ENCODE peak calls at places on chromosomes 16 and 17, in ten cellular contexts. One of them, this sample, is unnamed.

GRCh38 chr17:81412490-81413093 is 17.3 kb downstream of the BAHCC1 start:
- DNase-seq in heart left ventricle: peak; percentile 59
- DNase-seq in esophagus muscularis mucosa: no peak
- DNase-seq in endothelial cell of umbilical vein: peak; percentile 40
- DNase-seq in ovary: peak; percentile 61
- DNase-seq in GM12878: no peak
- DNase-seq in esophagus squamous epithelium: no peak
- DNase-seq in IMR-90: peak; percentile 76
- DNase-seq in testis: no peak
- DNase-seq in HCT116: no peak
- DNase-seq in this sample: peak; percentile 34

GRCh38 chr17:68320943-68321557 is 29.8 kb downstream of the ARSG start:
- DNase-seq in GM12878: no peak
- DNase-seq in testis: no peak
- DNase-seq in heart left ventricle: no peak
- DNase-seq in esophagus muscularis mucosa: no peak
- DNase-seq in ovary: no peak
- DNase-seq in HCT116: no peak
- DNase-seq in endothelial cell of umbilical vein: no peak
- DNase-seq in esophagus squamous epithelium: no peak
- DNase-seq in IMR-90: no peak
- DNase-seq in this sample: no peak

GRCh38 chr16:88856122-88856827 is 472 bp downstream of the GALNS start:
- DNase-seq in endothelial cell of umbilical vein: no peak
- DNase-seq in testis: no peak
- DNase-seq in ovary: peak; percentile 66
- DNase-seq in heart left ventricle: no peak
- DNase-seq in GM12878: no peak
- DNase-seq in IMR-90: no peak
- DNase-seq in esophagus muscularis mucosa: no peak
- DNase-seq in esophagus squamous epithelium: no peak
- DNase-seq in HCT116: no peak
- DNase-seq in this sample: no peak

GRCh38 chr16:31141489-31142108 is 6.1 kb upstream of the PRSS8 start:
- DNase-seq in endothelial cell of umbilical vein: no peak
- DNase-seq in ovary: no peak
- DNase-seq in HCT116: no peak
- DNase-seq in esophagus squamous epithelium: no peak
- DNase-seq in GM12878: no peak
- DNase-seq in heart left ventricle: peak; percentile 27
- DNase-seq in testis: peak; percentile 43
- DNase-seq in IMR-90: peak; percentile 84
- DNase-seq in esophagus muscularis mucosa: no peak
- DNase-seq in this sample: no peak

GRCh38 chr17:78789663-78790181 is 7.6 kb upstream of the CYTH1 start:
- DNase-seq in ovary: peak; percentile 70
- DNase-seq in IMR-90: peak; percentile 89
- DNase-seq in GM12878: no peak
- DNase-seq in esophagus muscularis mucosa: peak; percentile 95
- DNase-seq in esophagus squamous epithelium: no peak
- DNase-seq in HCT116: no peak
- DNase-seq in heart left ventricle: peak; percentile 60
- DNase-seq in endothelial cell of umbilical vein: no peak
- DNase-seq in testis: peak; percentile 47
- DNase-seq in this sample: peak; percentile 70

GRCh38 chr16:22007509-22008214 is at the start of gene MOSMO:
- DNase-seq in IMR-90: peak; percentile 63
- DNase-seq in GM12878: no peak
- DNase-seq in HCT116: no peak
- DNase-seq in testis: peak; percentile 82
- DNase-seq in esophagus muscularis mucosa: no peak
- DNase-seq in ovary: peak; percentile 85
- DNase-seq in endothelial cell of umbilical vein: peak; percentile 72
- DNase-seq in esophagus squamous epithelium: no peak
- DNase-seq in heart left ventricle: peak; percentile 81
- DNase-seq in this sample: peak; percentile 67

GRCh38 chr17:46995841-46996571 is 17.0 kb upstream of the RPRML start:
- DNase-seq in heart left ventricle: no peak
- DNase-seq in ovary: no peak
- DNase-seq in endothelial cell of umbilical vein: peak; percentile 65
- DNase-seq in IMR-90: peak; percentile 59
- DNase-seq in HCT116: no peak
- DNase-seq in esophagus squamous epithelium: no peak
- DNase-seq in testis: no peak
- DNase-seq in GM12878: no peak
- DNase-seq in esophagus muscularis mucosa: no peak
- DNase-seq in this sample: no peak

GRCh38 chr17:13864551-13864950 is 204.8 kb upstream of the COX10 start:
- DNase-seq in esophagus squamous epithelium: no peak
- DNase-seq in IMR-90: peak; percentile 66
- DNase-seq in ovary: no peak
- DNase-seq in heart left ventricle: no peak
- DNase-seq in GM12878: no peak
- DNase-seq in endothelial cell of umbilical vein: no peak
- DNase-seq in testis: no peak
- DNase-seq in esophagus muscularis mucosa: no peak
- DNase-seq in HCT116: no peak
- DNase-seq in this sample: no peak

GRCh38 chr17:10429416-10430045 is 7.8 kb upstream of the MYH8 start:
- DNase-seq in ovary: no peak
- DNase-seq in endothelial cell of umbilical vein: no peak
- DNase-seq in IMR-90: peak; percentile 28
- DNase-seq in heart left ventricle: no peak
- DNase-seq in HCT116: no peak
- DNase-seq in testis: no peak
- DNase-seq in GM12878: no peak
- DNase-seq in esophagus muscularis mucosa: no peak
- DNase-seq in esophagus squamous epithelium: no peak
- DNase-seq in this sample: no peak

GRCh38 chr17:7573324-7574080 is 5.9 kb upstream of the CD68 start:
- DNase-seq in esophagus squamous epithelium: peak; percentile 69
- DNase-seq in ovary: peak; percentile 92
- DNase-seq in esophagus muscularis mucosa: peak; percentile 98
- DNase-seq in GM12878: no peak
- DNase-seq in endothelial cell of umbilical vein: peak; percentile 91
- DNase-seq in testis: peak; percentile 94
- DNase-seq in heart left ventricle: peak; percentile 95
- DNase-seq in HCT116: no peak
- DNase-seq in IMR-90: peak; percentile 90
- DNase-seq in this sample: peak; percentile 88

DNA sequence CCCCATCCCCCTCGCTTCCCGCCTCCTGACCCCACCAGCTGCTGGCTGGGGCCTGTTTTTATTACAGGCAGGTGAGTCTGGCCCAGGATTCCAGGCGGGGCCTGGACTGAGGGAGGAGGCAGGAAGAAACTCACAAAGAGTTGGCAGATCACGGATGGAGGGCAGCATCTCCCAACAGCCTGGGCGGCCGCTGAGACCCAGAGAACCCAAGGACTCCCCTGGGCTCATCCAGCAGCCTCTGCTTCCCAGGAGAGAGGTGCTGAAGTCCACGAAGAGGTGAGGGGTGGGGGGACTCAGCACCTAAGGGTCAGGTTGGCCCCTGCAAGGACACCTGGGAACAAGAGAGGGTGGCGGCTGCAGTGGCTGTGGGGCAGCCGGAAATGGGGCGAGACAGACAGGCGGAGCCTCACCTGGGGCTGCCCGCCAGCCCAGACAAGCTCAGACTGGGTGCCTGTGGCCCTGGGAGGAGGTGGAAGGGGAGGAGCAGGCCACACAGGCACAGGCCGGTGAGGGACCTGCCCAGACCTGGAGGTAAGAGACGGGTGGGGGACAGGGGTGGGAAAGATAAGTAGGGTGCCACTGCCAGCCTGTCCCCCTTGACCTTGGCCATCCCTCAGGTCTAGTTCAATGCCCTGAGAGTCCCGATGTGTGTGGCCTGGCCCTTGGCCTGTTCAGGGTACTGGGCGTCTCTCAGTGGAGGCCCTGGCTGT is 8.7 kb upstream of the ADGRG1 start:
- DNase-seq in IMR-90: no peak
- DNase-seq in esophagus squamous epithelium: no peak
- DNase-seq in esophagus muscularis mucosa: no peak
- DNase-seq in endothelial cell of umbilical vein: no peak
- DNase-seq in heart left ventricle: no peak
- DNase-seq in testis: no peak
- DNase-seq in GM12878: no peak
- DNase-seq in ovary: peak; percentile 21
- DNase-seq in HCT116: no peak
- DNase-seq in this sample: no peak
- H3K4me1 ChIP-seq in IMR-90: peaks cover 19% of the 10 kb centered on the region
- H3K4me1 ChIP-seq in esophagus squamous epithelium: peaks cover 33% of the 10 kb centered on the region
- H3K4me1 ChIP-seq in esophagus muscularis mucosa: peaks cover 21% of the 10 kb centered on the region
- H3K4me1 ChIP-seq in endothelial cell of umbilical vein: no peaks in the 10 kb centered on the region
- H3K4me1 ChIP-seq in heart left ventricle: no peaks in the 10 kb centered on the region
- H3K4me1 ChIP-seq in testis: peaks cover 30% of the 10 kb centered on the region
- H3K4me1 ChIP-seq in GM12878: no peaks in the 10 kb centered on the region
- H3K4me1 ChIP-seq in ovary: peaks cover 4% of the 10 kb centered on the region
- H3K4me1 ChIP-seq in HCT116: peaks cover 60% of the 10 kb centered on the region
- H3K4me1 ChIP-seq in this sample: peaks cover 3% of the 10 kb centered on the region

DNA sequence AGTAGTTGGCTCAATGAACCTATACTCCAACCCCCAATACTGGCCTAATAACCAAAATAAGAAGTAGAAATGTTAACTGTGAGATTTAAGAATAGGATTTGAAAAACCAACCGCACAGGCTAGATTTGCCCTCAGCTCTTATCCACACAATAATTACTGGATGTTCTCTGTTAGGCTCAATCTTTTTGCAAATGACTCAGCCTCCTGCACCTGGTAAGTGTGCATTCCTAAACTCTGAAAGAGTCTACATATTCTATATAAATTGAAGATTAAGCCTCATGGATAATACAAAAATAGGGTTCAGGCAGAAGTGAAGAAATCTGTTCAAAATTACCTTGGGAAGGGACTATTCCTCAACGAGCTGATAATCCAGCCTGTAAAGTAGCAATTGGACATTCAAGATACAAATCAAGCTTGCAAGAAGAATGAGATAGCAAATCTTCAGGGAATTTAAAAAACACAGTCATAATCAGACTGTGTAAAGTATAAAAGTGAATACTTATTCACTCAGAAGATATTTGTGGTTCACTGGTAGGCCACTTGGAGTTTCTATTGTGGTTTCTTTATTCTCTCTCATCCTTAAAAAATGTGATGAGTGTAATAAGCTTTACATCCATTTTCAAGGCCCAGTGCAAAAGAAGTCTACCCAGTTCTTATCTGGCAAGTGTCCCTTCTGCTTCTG is 931.9 kb upstream of the SOX9 start:
- DNase-seq in IMR-90: peak; percentile 95
- DNase-seq in GM12878: no peak
- DNase-seq in esophagus squamous epithelium: no peak
- DNase-seq in endothelial cell of umbilical vein: no peak
- DNase-seq in ovary: no peak
- DNase-seq in heart left ventricle: no peak
- DNase-seq in testis: no peak
- DNase-seq in esophagus muscularis mucosa: no peak
- DNase-seq in HCT116: peak; percentile 16
- DNase-seq in this sample: no peak
- H3K9me3 ChIP-seq in IMR-90: no peaks in the 10 kb centered on the region
- H3K9me3 ChIP-seq in GM12878: no peaks in the 10 kb centered on the region
- H3K9me3 ChIP-seq in esophagus squamous epithelium: no peaks in the 10 kb centered on the region
- H3K9me3 ChIP-seq in endothelial cell of umbilical vein: peaks cover 2% of the 10 kb centered on the region
- H3K9me3 ChIP-seq in ovary: no peaks in the 10 kb centered on the region
- H3K9me3 ChIP-seq in heart left ventricle: no peaks in the 10 kb centered on the region
- H3K9me3 ChIP-seq in testis: no peaks in the 10 kb centered on the region
- H3K9me3 ChIP-seq in esophagus muscularis mucosa: no peaks in the 10 kb centered on the region
- H3K9me3 ChIP-seq in HCT116: no peaks in the 10 kb centered on the region
- H3K9me3 ChIP-seq in this sample: no peaks in the 10 kb centered on the region

DNA sequence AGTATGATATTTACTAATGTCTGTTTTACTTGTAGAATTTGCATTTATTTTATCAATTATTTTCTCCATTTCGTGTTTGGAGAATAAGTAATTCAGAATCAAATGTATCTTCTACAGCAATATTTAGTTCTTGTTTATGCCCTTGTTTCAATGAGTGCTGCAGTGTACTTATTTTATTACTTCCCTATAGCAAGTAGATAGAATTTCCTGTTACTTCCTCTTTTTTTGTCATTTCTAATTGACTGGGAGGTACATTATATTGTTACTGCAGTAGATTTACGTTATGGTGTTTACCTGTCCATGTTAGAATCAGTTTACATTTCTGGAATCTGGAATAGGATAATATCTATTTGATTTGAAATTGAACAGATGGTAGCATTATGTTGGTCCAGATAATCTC is 71.2 kb downstream of the OMG start:
- DNase-seq in endothelial cell of umbilical vein: no peak
- DNase-seq in esophagus muscularis mucosa: no peak
- DNase-seq in heart left ventricle: no peak
- DNase-seq in ovary: no peak
- DNase-seq in GM12878: no peak
- DNase-seq in testis: no peak
- DNase-seq in HCT116: no peak
- DNase-seq in IMR-90: no peak
- DNase-seq in esophagus squamous epithelium: no peak
- DNase-seq in this sample: no peak
- TF ChIP-seq POLR2A in endothelial cell of umbilical vein: no peak
- TF ChIP-seq POLR2A in esophagus muscularis mucosa: no peak
- TF ChIP-seq POLR2A in heart left ventricle: no peak
- TF ChIP-seq POLR2A in ovary: no peak
- TF ChIP-seq POLR2A in GM12878: no peak
- TF ChIP-seq POLR2A in testis: no peak
- TF ChIP-seq POLR2A in HCT116: no peak
- TF ChIP-seq POLR2A in IMR-90: no peak
- TF ChIP-seq POLR2A in esophagus squamous epithelium: no peak
- TF ChIP-seq POLR2A in this sample: no peak

GRCh38 chr16:75005697-75006096 is 6.9 kb downstream of the ZNRF1 start:
- DNase-seq in HCT116: no peak
- DNase-seq in IMR-90: no peak
- DNase-seq in GM12878: no peak
- DNase-seq in esophagus squamous epithelium: no peak
- DNase-seq in endothelial cell of umbilical vein: no peak
- DNase-seq in ovary: no peak
- DNase-seq in heart left ventricle: no peak
- DNase-seq in esophagus muscularis mucosa: no peak
- DNase-seq in testis: no peak
- DNase-seq in this sample: no peak

GRCh38 chr16:75010427-75010826 is 11.6 kb downstream of the ZNRF1 start:
- DNase-seq in esophagus muscularis mucosa: no peak
- DNase-seq in HCT116: no peak
- DNase-seq in esophagus squamous epithelium: no peak
- DNase-seq in ovary: no peak
- DNase-seq in heart left ventricle: no peak
- DNase-seq in GM12878: no peak
- DNase-seq in endothelial cell of umbilical vein: no peak
- DNase-seq in testis: no peak
- DNase-seq in IMR-90: no peak
- DNase-seq in this sample: no peak

GRCh38 chr16:75003931-75004330 is 5.1 kb downstream of the ZNRF1 start:
- DNase-seq in HCT116: no peak
- DNase-seq in IMR-90: no peak
- DNase-seq in GM12878: no peak
- DNase-seq in esophagus squamous epithelium: no peak
- DNase-seq in testis: no peak
- DNase-seq in ovary: no peak
- DNase-seq in esophagus muscularis mucosa: no peak
- DNase-seq in endothelial cell of umbilical vein: no peak
- DNase-seq in heart left ventricle: no peak
- DNase-seq in this sample: no peak

GRCh38 chr16:75004460-75004859 is 5.6 kb downstream of the ZNRF1 start:
- DNase-seq in ovary: no peak
- DNase-seq in esophagus squamous epithelium: no peak
- DNase-seq in IMR-90: no peak
- DNase-seq in GM12878: no peak
- DNase-seq in testis: no peak
- DNase-seq in HCT116: no peak
- DNase-seq in heart left ventricle: no peak
- DNase-seq in endothelial cell of umbilical vein: no peak
- DNase-seq in esophagus muscularis mucosa: no peak
- DNase-seq in this sample: no peak

GRCh38 chr16:75007443-75007842 is 8.6 kb downstream of the ZNRF1 start:
- DNase-seq in esophagus muscularis mucosa: no peak
- DNase-seq in ovary: no peak
- DNase-seq in IMR-90: no peak
- DNase-seq in HCT116: no peak
- DNase-seq in esophagus squamous epithelium: no peak
- DNase-seq in testis: no peak
- DNase-seq in heart left ventricle: no peak
- DNase-seq in endothelial cell of umbilical vein: no peak
- DNase-seq in GM12878: peak; percentile 50
- DNase-seq in this sample: no peak
- H3K4me1 ChIP-seq in esophagus muscularis mucosa: peaks cover 31% of the 10 kb centered on the region
- H3K4me1 ChIP-seq in ovary: peaks cover 9% of the 10 kb centered on the region
- H3K4me1 ChIP-seq in IMR-90: peaks cover 11% of the 10 kb centered on the region
- H3K4me1 ChIP-seq in HCT116: peaks cover 53% of the 10 kb centered on the region
- H3K4me1 ChIP-seq in esophagus squamous epithelium: peaks cover 14% of the 10 kb centered on the region
- H3K4me1 ChIP-seq in testis: peaks cover 25% of the 10 kb centered on the region
- H3K4me1 ChIP-seq in heart left ventricle: peaks cover 43% of the 10 kb centered on the region
- H3K4me1 ChIP-seq in endothelial cell of umbilical vein: peaks cover 16% of the 10 kb centered on the region
- H3K4me1 ChIP-seq in GM12878: peaks cover 44% of the 10 kb centered on the region
- H3K4me1 ChIP-seq in this sample: peaks cover 42% of the 10 kb centered on the region

This sample was measured in gastrocnemius medialis.